ENCODE peak calls at places on chromosomes 6 and 20, in four cellular contexts. One of them, this sample, is unnamed.

GRCh38 chr6:40398034-40398679 is 189.0 kb downstream of the LRFN2 start:
- DNase-seq in NCI-H2029 treated with DMSO at 0.1 percent for 48 hours: no peak
- DNase-seq in neural crest cell: no peak
- DNase-seq in WTC11: no peak
- DNase-seq in this sample: no peak

GRCh38 chr20:46709055-46709458 is 392 bp upstream of the SLC2A10 start:
- DNase-seq in neural crest cell: no peak
- DNase-seq in WTC11: no peak
- DNase-seq in NCI-H2029 treated with DMSO at 0.1 percent for 48 hours: no peak
- DNase-seq in this sample: no peak

GRCh38 chr20:63224272-63225081 is 8.5 kb upstream of the YTHDF1 start:
- DNase-seq in neural crest cell: no peak
- DNase-seq in WTC11: no peak
- DNase-seq in NCI-H2029 treated with DMSO at 0.1 percent for 48 hours: peak; percentile 28
- DNase-seq in this sample: peak; percentile 41

GRCh38 chr6:84871925-84872324 is 107.5 kb upstream of the TBX18 start:
- DNase-seq in NCI-H2029 treated with DMSO at 0.1 percent for 48 hours: no peak
- DNase-seq in neural crest cell: no peak
- DNase-seq in WTC11: no peak
- DNase-seq in this sample: no peak

GRCh38 chr20:14522595-14522994 is 185.2 kb upstream of the FLRT3 start:
- DNase-seq in neural crest cell: no peak
- DNase-seq in WTC11: no peak
- DNase-seq in NCI-H2029 treated with DMSO at 0.1 percent for 48 hours: no peak
- DNase-seq in this sample: no peak

GRCh38 chr6:136956590-136957573 is 34.8 kb downstream of the SLC35D3 start:
- DNase-seq in WTC11: peak; percentile 66
- DNase-seq in NCI-H2029 treated with DMSO at 0.1 percent for 48 hours: no peak
- DNase-seq in neural crest cell: no peak
- DNase-seq in this sample: peak; percentile 79

GRCh38 chr6:137913996-137914529 is 47.0 kb downstream of the TNFAIP3 start:
- DNase-seq in neural crest cell: no peak
- DNase-seq in WTC11: no peak
- DNase-seq in NCI-H2029 treated with DMSO at 0.1 percent for 48 hours: no peak
- DNase-seq in this sample: no peak

GRCh38 chr20:10954137-10954840 is 280.5 kb upstream of the JAG1 start:
- DNase-seq in neural crest cell: no peak
- DNase-seq in NCI-H2029 treated with DMSO at 0.1 percent for 48 hours: no peak
- DNase-seq in WTC11: no peak
- DNase-seq in this sample: peak; percentile 33

GRCh38 chr20:50415516-50416268 is 94.5 kb upstream of the PTPN1 start:
- DNase-seq in WTC11: peak; percentile 27
- DNase-seq in NCI-H2029 treated with DMSO at 0.1 percent for 48 hours: peak; percentile 44
- DNase-seq in neural crest cell: no peak
- DNase-seq in this sample: no peak

GRCh38 chr6:139017227-139017626 is 11.3 kb upstream of the ABRACL start:
- DNase-seq in NCI-H2029 treated with DMSO at 0.1 percent for 48 hours: peak; percentile 34
- DNase-seq in neural crest cell: no peak
- DNase-seq in WTC11: no peak
- DNase-seq in this sample: no peak

GRCh38 chr6:142945446-142946180 is 637 bp upstream of the HIVEP2 start:
- DNase-seq in WTC11: peak; percentile 68
- DNase-seq in neural crest cell: peak; percentile 18
- DNase-seq in NCI-H2029 treated with DMSO at 0.1 percent for 48 hours: no peak
- DNase-seq in this sample: peak; percentile 85

GRCh38 chr6:37850728-37851285 is 31.3 kb downstream of the ZFAND3 start:
- DNase-seq in WTC11: no peak
- DNase-seq in neural crest cell: no peak
- DNase-seq in NCI-H2029 treated with DMSO at 0.1 percent for 48 hours: no peak
- DNase-seq in this sample: no peak

GRCh38 chr6:149044394-149044965 is 273.0 kb upstream of the TAB2 start:
- DNase-seq in neural crest cell: no peak
- DNase-seq in NCI-H2029 treated with DMSO at 0.1 percent for 48 hours: no peak
- DNase-seq in WTC11: no peak
- DNase-seq in this sample: no peak

GRCh38 chr6:150632785-150633465 is 33.2 kb downstream of the PLEKHG1 start:
- DNase-seq in WTC11: no peak
- DNase-seq in NCI-H2029 treated with DMSO at 0.1 percent for 48 hours: no peak
- DNase-seq in neural crest cell: no peak
- DNase-seq in this sample: no peak

GRCh38 chr6:83511901-83512681 is at the start of gene PRSS35:
- DNase-seq in neural crest cell: peak; percentile 67
- DNase-seq in WTC11: peak; percentile 85
- DNase-seq in NCI-H2029 treated with DMSO at 0.1 percent for 48 hours: no peak
- DNase-seq in this sample: peak; percentile 95

GRCh38 chr6:1162367-1163275 is 149.3 kb upstream of the FOXQ1 start:
- DNase-seq in NCI-H2029 treated with DMSO at 0.1 percent for 48 hours: no peak
- DNase-seq in neural crest cell: no peak
- DNase-seq in WTC11: no peak
- DNase-seq in this sample: peak; percentile 88

GRCh38 chr20:59207742-59208357 is 44.2 kb downstream of the ZNF831 start:
- DNase-seq in WTC11: peak; percentile 86
- DNase-seq in neural crest cell: peak; percentile 28
- DNase-seq in NCI-H2029 treated with DMSO at 0.1 percent for 48 hours: no peak
- DNase-seq in this sample: peak; percentile 93

GRCh38 chr6:106892186-106892585 is 82.3 kb downstream of the CD24 start:
- DNase-seq in neural crest cell: no peak
- DNase-seq in NCI-H2029 treated with DMSO at 0.1 percent for 48 hours: no peak
- DNase-seq in WTC11: no peak
- DNase-seq in this sample: no peak

GRCh38 chr6:145031001-145031400 is 704.3 kb downstream of the EPM2A start:
- DNase-seq in WTC11: no peak
- DNase-seq in NCI-H2029 treated with DMSO at 0.1 percent for 48 hours: no peak
- DNase-seq in neural crest cell: no peak
- DNase-seq in this sample: no peak

GRCh38 chr20:43040427-43040826 is 149.3 kb downstream of the PTPRT start:
- DNase-seq in neural crest cell: peak; percentile 32
- DNase-seq in NCI-H2029 treated with DMSO at 0.1 percent for 48 hours: no peak
- DNase-seq in WTC11: peak; percentile 73
- DNase-seq in this sample: peak; percentile 83

GRCh38 chr6:137661601-137662000 is 167.4 kb upstream of the OLIG3 start:
- DNase-seq in WTC11: peak; percentile 63
- DNase-seq in neural crest cell: no peak
- DNase-seq in NCI-H2029 treated with DMSO at 0.1 percent for 48 hours: no peak
- DNase-seq in this sample: peak; percentile 55

GRCh38 chr6:131755597-131755996 is 44.8 kb upstream of the CTAGE9 start:
- DNase-seq in NCI-H2029 treated with DMSO at 0.1 percent for 48 hours: no peak
- DNase-seq in WTC11: no peak
- DNase-seq in neural crest cell: no peak
- DNase-seq in this sample: no peak

GRCh38 chr6:7229376-7230326 is 83.3 kb downstream of the SSR1 start:
- DNase-seq in WTC11: no peak
- DNase-seq in NCI-H2029 treated with DMSO at 0.1 percent for 48 hours: no peak
- DNase-seq in neural crest cell: no peak
- DNase-seq in this sample: no peak

GRCh38 chr6:70221025-70221714 is 81.7 kb downstream of the COL9A1 start:
- DNase-seq in neural crest cell: no peak
- DNase-seq in NCI-H2029 treated with DMSO at 0.1 percent for 48 hours: peak; percentile 40
- DNase-seq in WTC11: no peak
- DNase-seq in this sample: peak; percentile 44

GRCh38 chr20:36074983-36075382 is 79.6 kb upstream of the EPB41L1 start:
- DNase-seq in NCI-H2029 treated with DMSO at 0.1 percent for 48 hours: no peak
- DNase-seq in neural crest cell: no peak
- DNase-seq in WTC11: no peak
- DNase-seq in this sample: no peak

GRCh38 chr6:143940011-143940597 is 68.0 kb downstream of the PLAGL1 start:
- DNase-seq in neural crest cell: peak; percentile 25
- DNase-seq in WTC11: peak; percentile 63
- DNase-seq in NCI-H2029 treated with DMSO at 0.1 percent for 48 hours: no peak
- DNase-seq in this sample: peak; percentile 72

GRCh38 chr6:155040154-155040553 is 45.0 kb downstream of the TIAM2 start:
- DNase-seq in neural crest cell: no peak
- DNase-seq in WTC11: no peak
- DNase-seq in NCI-H2029 treated with DMSO at 0.1 percent for 48 hours: no peak
- DNase-seq in this sample: no peak

GRCh38 chr6:117495873-117496272 is 13.4 kb downstream of the DCBLD1 start:
- DNase-seq in WTC11: no peak
- DNase-seq in neural crest cell: no peak
- DNase-seq in NCI-H2029 treated with DMSO at 0.1 percent for 48 hours: no peak
- DNase-seq in this sample: no peak